ENCODE peak calls at places on chromosomes 5 and 9, in six cellular contexts. One of them, this sample, is unnamed.

GRCh38 chr5:88861213-88861612 is 21.8 kb downstream of the MEF2C start:
- ATAC-seq in activated B cell treated with CpG ODN at 0.5 μM for 24 hours: no peak
- ATAC-seq in aorta: no peak
- ATAC-seq in B cell: no peak
- ATAC-seq in sciatic nerve: no peak
- ATAC-seq in right lobe of liver: no peak
- ATAC-seq in this sample: no peak

GRCh38 chr9:81103597-81104471 is 585.5 kb downstream of the TLE1 start:
- ATAC-seq in aorta: no peak
- ATAC-seq in B cell: no peak
- ATAC-seq in sciatic nerve: no peak
- ATAC-seq in activated B cell treated with CpG ODN at 0.5 μM for 24 hours: no peak
- ATAC-seq in right lobe of liver: no peak
- ATAC-seq in this sample: no peak

GRCh38 chr9:91799113-91799735 is 150.8 kb downstream of the ROR2 start:
- ATAC-seq in aorta: no peak
- ATAC-seq in B cell: no peak
- ATAC-seq in activated B cell treated with CpG ODN at 0.5 μM for 24 hours: no peak
- ATAC-seq in right lobe of liver: peak; percentile 16
- ATAC-seq in sciatic nerve: no peak
- ATAC-seq in this sample: no peak

GRCh38 chr9:129072171-129072570 is 8.7 kb upstream of the DOLPP1 start:
- ATAC-seq in right lobe of liver: no peak
- ATAC-seq in aorta: no peak
- ATAC-seq in activated B cell treated with CpG ODN at 0.5 μM for 24 hours: no peak
- ATAC-seq in sciatic nerve: no peak
- ATAC-seq in B cell: no peak
- ATAC-seq in this sample: no peak

GRCh38 chr9:88339322-88339721 is 48.9 kb upstream of the SPIN1 start:
- ATAC-seq in right lobe of liver: no peak
- ATAC-seq in activated B cell treated with CpG ODN at 0.5 μM for 24 hours: no peak
- ATAC-seq in aorta: no peak
- ATAC-seq in sciatic nerve: no peak
- ATAC-seq in B cell: no peak
- ATAC-seq in this sample: no peak

GRCh38 chr9:100088202-100088601 is 10.6 kb downstream of the ERP44 start:
- ATAC-seq in activated B cell treated with CpG ODN at 0.5 μM for 24 hours: no peak
- ATAC-seq in right lobe of liver: no peak
- ATAC-seq in aorta: no peak
- ATAC-seq in sciatic nerve: no peak
- ATAC-seq in B cell: no peak
- ATAC-seq in this sample: no peak

GRCh38 chr5:147925020-147925419 is 18.7 kb upstream of the C5orf46 start:
- ATAC-seq in B cell: no peak
- ATAC-seq in sciatic nerve: no peak
- ATAC-seq in aorta: no peak
- ATAC-seq in activated B cell treated with CpG ODN at 0.5 μM for 24 hours: no peak
- ATAC-seq in right lobe of liver: no peak
- ATAC-seq in this sample: no peak

GRCh38 chr5:134101686-134102439 is 12.6 kb upstream of the TCF7 start:
- ATAC-seq in right lobe of liver: peak; percentile 66
- ATAC-seq in activated B cell treated with CpG ODN at 0.5 μM for 24 hours: peak; percentile 38
- ATAC-seq in B cell: peak; percentile 53
- ATAC-seq in aorta: peak; percentile 75
- ATAC-seq in sciatic nerve: peak; percentile 71
- ATAC-seq in this sample: peak; percentile 19

GRCh38 chr9:114156658-114157421 is 1.5 kb downstream of the COL27A1 start:
- ATAC-seq in sciatic nerve: peak; percentile 78
- ATAC-seq in B cell: no peak
- ATAC-seq in activated B cell treated with CpG ODN at 0.5 μM for 24 hours: no peak
- ATAC-seq in aorta: peak; percentile 73
- ATAC-seq in right lobe of liver: peak; percentile 82
- ATAC-seq in this sample: peak; percentile 23

GRCh38 chr5:133950821-133951612 is 17.4 kb downstream of the C5orf15 start:
- ATAC-seq in aorta: no peak
- ATAC-seq in activated B cell treated with CpG ODN at 0.5 μM for 24 hours: no peak
- ATAC-seq in B cell: no peak
- ATAC-seq in sciatic nerve: no peak
- ATAC-seq in right lobe of liver: no peak
- ATAC-seq in this sample: no peak

GRCh38 chr5:37720550-37720952 is 119.3 kb downstream of the GDNF start:
- ATAC-seq in aorta: no peak
- ATAC-seq in sciatic nerve: no peak
- ATAC-seq in activated B cell treated with CpG ODN at 0.5 μM for 24 hours: no peak
- ATAC-seq in B cell: no peak
- ATAC-seq in right lobe of liver: no peak
- ATAC-seq in this sample: no peak